ENCODE peak calls at places on chromosomes 16 and 17, in five cellular contexts. One of them, this sample, is unnamed.
A peak's percentile ranks its signal among the peaks of the same experiment; 100 is the strongest.

GRCh38 chr16:21069986-21070385 is 80.7 kb downstream of the DNAH3 start:
- DNase-seq in cardiac muscle cell: no peak
- DNase-seq in IMR-90: no peak
- DNase-seq in uterus: no peak
- DNase-seq in NCI-H345: no peak
- DNase-seq in this sample: no peak

GRCh38 chr17:12386240-12386639 is 279.4 kb upstream of the MYOCD start:
- DNase-seq in cardiac muscle cell: no peak
- DNase-seq in IMR-90: peak; percentile 11
- DNase-seq in uterus: no peak
- DNase-seq in NCI-H345: no peak
- DNase-seq in this sample: peak; percentile 54

GRCh38 chr17:32256012-32256694 is 9.5 kb upstream of the RHBDL3 start:
- DNase-seq in cardiac muscle cell: no peak
- DNase-seq in IMR-90: peak; percentile 24
- DNase-seq in uterus: no peak
- DNase-seq in NCI-H345: no peak
- DNase-seq in this sample: no peak

GRCh38 chr17:68172461-68172954 is 75.3 kb upstream of the AMZ2 start:
- DNase-seq in cardiac muscle cell: peak; percentile 66
- DNase-seq in IMR-90: peak; percentile 49
- DNase-seq in uterus: peak; percentile 74
- DNase-seq in NCI-H345: peak; percentile 72
- DNase-seq in this sample: peak; percentile 68

GRCh38 chr17:76461765-76462555 is 5.4 kb upstream of the AANAT start:
- DNase-seq in cardiac muscle cell: peak; percentile 56
- DNase-seq in IMR-90: no peak
- DNase-seq in uterus: no peak
- DNase-seq in NCI-H345: no peak
- DNase-seq in this sample: no peak

GRCh38 chr16:72149676-72150464 is 22.1 kb downstream of the PMFBP1 start:
- DNase-seq in cardiac muscle cell: no peak
- DNase-seq in IMR-90: no peak
- DNase-seq in uterus: no peak
- DNase-seq in NCI-H345: no peak
- DNase-seq in this sample: no peak

GRCh38 chr17:78471635-78472034 is 93.2 kb downstream of the PGS1 start:
- DNase-seq in cardiac muscle cell: no peak
- DNase-seq in IMR-90: no peak
- DNase-seq in uterus: no peak
- DNase-seq in NCI-H345: no peak
- DNase-seq in this sample: no peak

GRCh38 chr16:69367980-69368379 is 16.4 kb upstream of the TMED6 start:
- DNase-seq in cardiac muscle cell: peak; percentile 78
- DNase-seq in IMR-90: peak; percentile 71
- DNase-seq in uterus: no peak
- DNase-seq in NCI-H345: no peak
- DNase-seq in this sample: peak; percentile 83

GRCh38 chr16:27232061-27232841 is 28.9 kb downstream of the KDM8 start:
- DNase-seq in cardiac muscle cell: no peak
- DNase-seq in IMR-90: no peak
- DNase-seq in uterus: no peak
- DNase-seq in NCI-H345: no peak
- DNase-seq in this sample: no peak

GRCh38 chr16:5024632-5025031 is 9.1 kb downstream of the NAGPA start:
- DNase-seq in cardiac muscle cell: no peak
- DNase-seq in IMR-90: no peak
- DNase-seq in uterus: no peak
- DNase-seq in NCI-H345: peak; percentile 65
- DNase-seq in this sample: no peak

GRCh38 chr16:68800257-68800875 is 43.0 kb upstream of the TANGO6 start:
- DNase-seq in cardiac muscle cell: peak; percentile 96
- DNase-seq in IMR-90: peak; percentile 83
- DNase-seq in uterus: peak; percentile 46
- DNase-seq in NCI-H345: peak; percentile 59
- DNase-seq in this sample: peak; percentile 79

GRCh38 chr16:67447508-67448076 is 16.7 kb downstream of the HSD11B2 start:
- DNase-seq in cardiac muscle cell: peak; percentile 89
- DNase-seq in IMR-90: peak; percentile 42
- DNase-seq in uterus: peak; percentile 54
- DNase-seq in NCI-H345: no peak
- DNase-seq in this sample: peak; percentile 87

GRCh38 chr17:3845361-3845753 is 689 bp downstream of the NCBP3 start:
- DNase-seq in cardiac muscle cell: peak; percentile 19
- DNase-seq in IMR-90: no peak
- DNase-seq in uterus: no peak
- DNase-seq in NCI-H345: peak; percentile 10
- DNase-seq in this sample: peak; percentile 17

GRCh38 chr17:53571342-53571741 is 251.4 kb upstream of the KIF2B start:
- DNase-seq in cardiac muscle cell: peak; percentile 14
- DNase-seq in IMR-90: no peak
- DNase-seq in uterus: no peak
- DNase-seq in NCI-H345: no peak
- DNase-seq in this sample: no peak

This sample was measured in fibroblast of villous mesenchyme.